ENCODE peak calls at places on chromosome 6, in eight cellular contexts. U is body of pancreas, J is adrenal gland, W is IMR-90, K is transverse colon, A is A549, G is suprapubic skin, M is heart left ventricle. H is an unnamed sample.

GRCh38 chr6:39365281-39366074 is 43.0 kb upstream of the KCNK16 start:
- DNase-seq in M (no peak), J (peak; percentile 72), G (no peak), W (peak; percentile 38), A (no peak), U (no peak), K (no peak), H (peak; percentile 26)

GRCh38 chr6:73580247-73581149 is 59.7 kb upstream of the EEF1A1 start:
- DNase-seq in K (peak; percentile 76), G (peak; percentile 93), U (peak; percentile 56), A (peak; percentile 77), J (peak; percentile 95), W (peak; percentile 98), M (peak; percentile 78), H (peak; percentile 69)

GRCh38 chr6:7542065-7542877 is 800 bp downstream of the DSP start:
- DNase-seq in K (peak; percentile 34), G (no peak), J (no peak), U (peak; percentile 51), M (peak; percentile 21), A (peak; percentile 21), W (no peak), H (no peak)

GRCh38 chr6:18263561-18264337 is 581 bp downstream of the DEK start:
- DNase-seq in J (no peak), U (peak; percentile 67), W (no peak), K (peak; percentile 74), A (peak; percentile 28), G (peak; percentile 83), M (peak; percentile 81), H (peak; percentile 44)

GRCh38 chr6:7673063-7673536 is 52.8 kb upstream of the BMP6 start:
- DNase-seq in W (peak; percentile 5), A (no peak), K (peak; percentile 63), J (no peak), M (peak; percentile 20), U (peak; percentile 17), G (peak; percentile 82), H (peak; percentile 65)

GRCh38 chr6:19336579-19336978 is 500.6 kb upstream of the ID4 start:
- DNase-seq in G (no peak), W (no peak), A (no peak), U (no peak), J (no peak), K (no peak), M (no peak), H (no peak)

GRCh38 chr6:149717588-149718458 is at the start of gene LATS1:
- DNase-seq in U (peak; percentile 95), M (peak; percentile 92), J (peak; percentile 95), W (peak; percentile 76), A (peak; percentile 66), G (peak; percentile 94), K (peak; percentile 91), H (peak; percentile 59)

GRCh38 chr6:43811101-43812099 is 41.4 kb downstream of the VEGFA start:
- DNase-seq in J (no peak), U (peak; percentile 71), A (no peak), K (peak; percentile 52), M (no peak), W (peak; percentile 15), G (no peak), H (no peak)

GRCh38 chr6:100382031-100382430 is 82.7 kb downstream of the SIM1 start:
- DNase-seq in U (no peak), W (no peak), G (no peak), A (no peak), J (no peak), K (no peak), M (no peak), H (no peak)

GRCh38 chr6:116682334-116682712 is 1.3 kb downstream of the KPNA5 start:
- DNase-seq in J (peak; percentile 66), W (peak; percentile 55), M (no peak), G (no peak), K (no peak), A (no peak), U (no peak), H (no peak)

GRCh38 chr6:44493132-44493531 is 105.6 kb downstream of the CDC5L start:
- DNase-seq in G (no peak), M (no peak), W (no peak), U (no peak), K (no peak), A (no peak), J (no peak), H (no peak)

GRCh38 chr6:155224031-155224451 is 39.8 kb upstream of the CLDN20 start:
- DNase-seq in G (no peak), K (no peak), U (no peak), M (no peak), W (peak; percentile 95), A (no peak), J (no peak), H (peak; percentile 50)

GRCh38 chr6:17202526-17202925 is 78.6 kb upstream of the RBM24 start:
- DNase-seq in A (no peak), W (peak; percentile 16), M (no peak), G (no peak), J (no peak), K (peak; percentile 28), U (no peak), H (no peak)

GRCh38 chr6:26312501-26313390 is 52.3 kb upstream of the BTN3A2 start:
- DNase-seq in U (peak; percentile 82), W (peak; percentile 95), J (peak; percentile 93), A (no peak), G (peak; percentile 80), M (peak; percentile 80), K (peak; percentile 85), H (no peak)

GRCh38 chr6:26284537-26285142 is 80.4 kb upstream of the BTN3A2 start:
- DNase-seq in J (peak; percentile 81), K (peak; percentile 69), M (peak; percentile 58), W (peak; percentile 74), A (no peak), U (peak; percentile 32), G (peak; percentile 80), H (no peak)

GRCh38 chr6:110181131-110182027 is 1.2 kb downstream of the CDC40 start:
- DNase-seq in M (no peak), U (no peak), A (no peak), K (no peak), W (peak; percentile 18), J (no peak), G (no peak), H (no peak)

GRCh38 chr6:144343736-144344428 is 58.7 kb downstream of the UTRN start:
- DNase-seq in U (no peak), G (no peak), J (no peak), W (no peak), M (no peak), K (peak; percentile 64), A (no peak), H (no peak)

GRCh38 chr6:56247654-56248122 is 308 bp upstream of the COL21A1 start:
- DNase-seq in W (no peak), J (no peak), G (no peak), M (no peak), U (no peak), A (no peak), K (no peak), H (no peak)

GRCh38 chr6:31272856-31273626 is 1.1 kb upstream of the HLA-C start:
- DNase-seq in M (peak; percentile 32), K (no peak), A (no peak), J (no peak), U (no peak), W (no peak), G (no peak), H (no peak)

GRCh38 chr6:122657601-122658000 is 47.4 kb downstream of the PKIB start:
- DNase-seq in K (no peak), M (no peak), G (no peak), A (no peak), U (no peak), J (no peak), W (peak; percentile 22), H (no peak)

DNA sequence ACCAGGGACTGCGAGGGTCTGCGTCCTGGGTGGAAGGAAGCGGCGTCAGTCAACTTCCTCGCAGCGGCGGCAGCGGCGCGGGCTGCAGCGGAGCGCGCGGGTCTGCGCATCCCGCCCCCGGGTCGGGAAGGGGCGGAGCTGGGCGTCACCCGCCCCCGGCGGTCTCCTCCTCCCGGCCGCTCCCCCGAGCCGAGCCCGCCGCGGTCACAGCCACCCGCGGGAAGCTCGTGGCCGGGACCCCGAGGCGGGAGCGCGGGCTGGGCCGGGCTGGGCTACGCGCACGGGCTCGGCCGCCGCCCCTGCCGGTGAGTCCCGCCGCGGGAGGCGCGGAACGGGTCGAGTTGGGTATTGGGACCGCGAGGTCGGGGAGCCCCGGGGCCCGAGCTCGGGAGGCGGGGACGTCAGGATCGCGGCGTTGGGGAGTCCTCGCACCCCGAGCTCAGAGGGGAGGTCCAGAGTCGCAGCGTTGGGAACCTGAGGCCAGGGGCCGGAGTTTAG is at the start of gene PAQR8:
- DNase-seq in M (peak; percentile 89), G (peak; percentile 72), J (peak; percentile 81), W (peak; percentile 51), A (peak; percentile 66), U (peak; percentile 58), K (peak; percentile 86), H (peak; percentile 95)
- TF ChIP-seq POLR2A in M (no peak), G (peak; percentile 39), J (peak; percentile 48), W (no peak), A (peak; percentile 66), U (peak; percentile 54), K (no peak), H (peak; percentile 80)

GRCh38 chr6:42674780-42675179 is 47.6 kb downstream of the PRPH2 start:
- DNase-seq in G (no peak), K (no peak), J (no peak), U (no peak), M (no peak), W (no peak), A (no peak), H (no peak)
- TF ChIP-seq POLR2A in G (no peak), K (no peak), J (no peak), U (no peak), M (no peak), W (no peak), A (no peak), H (no peak)

GRCh38 chr6:401239-401993 is 9.9 kb downstream of the IRF4 start:
- DNase-seq in A (no peak), J (no peak), M (no peak), K (no peak), G (no peak), W (no peak), U (no peak), H (no peak)
- TF ChIP-seq POLR2A in A (no peak), J (no peak), M (no peak), K (no peak), G (no peak), W (no peak), U (no peak), H (no peak)

DNA sequence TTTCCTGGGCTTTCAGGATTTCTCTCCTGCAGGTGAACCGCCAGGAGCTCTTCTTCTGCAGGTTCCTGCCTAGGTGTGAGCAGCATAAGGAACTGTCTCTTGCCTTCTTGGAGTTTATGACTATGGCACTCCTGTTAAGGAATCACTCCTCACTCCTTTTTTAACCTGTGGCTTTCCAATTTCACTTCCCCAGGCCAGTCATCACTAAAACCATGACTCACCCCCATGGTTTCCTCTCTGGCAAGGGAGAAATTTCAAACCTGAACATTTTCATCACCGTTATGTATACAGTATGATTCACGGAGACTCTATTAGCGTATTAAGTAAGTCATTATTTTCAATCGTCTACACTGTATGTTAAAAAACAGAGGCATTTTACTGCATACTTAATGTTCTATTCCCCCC is 78.2 kb upstream of the ARID1B start:
- DNase-seq in M (no peak), K (no peak), G (no peak), W (peak; percentile 91), A (peak; percentile 7), J (no peak), U (no peak), H (peak; percentile 28)
- TF ChIP-seq POLR2A in M (no peak), K (no peak), G (no peak), W (no peak), A (no peak), J (no peak), U (no peak), H (no peak)